ENCODE peak calls at places on chromosomes 4 and X, in eight cellular contexts. D is CD8-positive, alpha-beta memory T cell; Q is GM23248; H is cardiac muscle cell; T is effector memory CD4-positive, alpha-beta T cell; I is psoas muscle; G is IMR-90; U is aorta. W is an unnamed sample. For H3K4me1, the result is how much of the 10 kb centered on the place peaks cover.

GRCh38 chr4:85717847-85718246 is 242.9 kb downstream of the ARHGAP24 start:
- DNase-seq in D (no peak), Q (peak), H (no peak), T (no peak), I (no peak), G (no peak), U (no peak), W (no peak)

GRCh38 chrX:56738670-56739069 is 9.6 kb downstream of the NBDY start:
- DNase-seq in D (no peak), Q (peak), H (peak), T (no peak), I (no peak), G (no peak), U (no peak), W (peak)

GRCh38 chr4:78610546-78611214 is 59.1 kb downstream of the ANXA3 start:
- DNase-seq in D (no peak), Q (peak), H (no peak), T (no peak), I (no peak), G (peak), U (no peak), W (no peak)

GRCh38 chr4:1711055-1711905 is 839 bp downstream of the SLBP start:
- DNase-seq in D (no peak), Q (peak), H (peak), T (peak), I (peak), G (peak), U (peak), W (peak)

GRCh38 chrX:45771114-45771513 is 570.4 kb upstream of the DIPK2B start:
- DNase-seq in D (no peak), Q (peak), H (no peak), T (no peak), I (no peak), G (peak), U (no peak), W (peak)

GRCh38 chr4:175622887-175623286 is 189.2 kb downstream of the GPM6A start:
- DNase-seq in D (no peak), Q (no peak), H (peak), T (no peak), I (no peak), G (no peak), U (no peak), W (no peak)

GRCh38 chr4:176376032-176376614 is 56.4 kb downstream of the SPCS3 start:
- DNase-seq in D (no peak), Q (peak), H (peak), T (no peak), I (no peak), G (peak), U (no peak), W (no peak)

GRCh38 chrX:2550288-2551020 is 49.7 kb upstream of the DHRSX start:
- DNase-seq in D (no peak), Q (peak), H (no peak), T (no peak), I (no peak), G (no peak), U (no peak), W (peak)

GRCh38 chrX:141936080-141936479 is 32.4 kb downstream of the MAGEC1 start:
- DNase-seq in D (no peak), Q (no peak), H (no peak), T (no peak), I (no peak), G (no peak), U (no peak), W (no peak)

GRCh38 chr4:107210450-107211239 is 174.5 kb upstream of the DKK2 start:
- DNase-seq in D (no peak), Q (peak), H (peak), T (no peak), I (no peak), G (peak), U (peak), W (no peak)

GRCh38 chr4:101286663-101287062 is 60.7 kb downstream of the PPP3CA start:
- DNase-seq in D (no peak), Q (no peak), H (peak), T (no peak), I (no peak), G (no peak), U (no peak), W (no peak)

GRCh38 chr4:171430495-171430894 is 382.7 kb upstream of the GALNTL6 start:
- DNase-seq in D (no peak), Q (no peak), H (no peak), T (no peak), I (no peak), G (no peak), U (no peak), W (no peak)

GRCh38 chrX:7987160-7987992 is 60.2 kb upstream of the PNPLA4 start:
- DNase-seq in D (no peak), Q (peak), H (no peak), T (no peak), I (no peak), G (peak), U (no peak), W (no peak)

GRCh38 chr4:168713193-168713592 is 216.3 kb downstream of the PALLD start:
- DNase-seq in D (no peak), Q (no peak), H (peak), T (no peak), I (no peak), G (no peak), U (no peak), W (peak)

GRCh38 chr4:113634081-113634969 is 127.2 kb downstream of the CAMK2D start:
- DNase-seq in D (no peak), Q (no peak), H (no peak), T (no peak), I (no peak), G (no peak), U (no peak), W (no peak)

GRCh38 chr4:154490589-154491340 is 834 bp downstream of the DCHS2 start:
- DNase-seq in D (no peak), Q (peak), H (peak), T (no peak), I (peak), G (no peak), U (peak), W (no peak)
- H3K4me1 ChIP-seq in D (under half), Q (under half), H (under half), T (under half), I (under half), G (under half), U (under half), W (under half)

DNA sequence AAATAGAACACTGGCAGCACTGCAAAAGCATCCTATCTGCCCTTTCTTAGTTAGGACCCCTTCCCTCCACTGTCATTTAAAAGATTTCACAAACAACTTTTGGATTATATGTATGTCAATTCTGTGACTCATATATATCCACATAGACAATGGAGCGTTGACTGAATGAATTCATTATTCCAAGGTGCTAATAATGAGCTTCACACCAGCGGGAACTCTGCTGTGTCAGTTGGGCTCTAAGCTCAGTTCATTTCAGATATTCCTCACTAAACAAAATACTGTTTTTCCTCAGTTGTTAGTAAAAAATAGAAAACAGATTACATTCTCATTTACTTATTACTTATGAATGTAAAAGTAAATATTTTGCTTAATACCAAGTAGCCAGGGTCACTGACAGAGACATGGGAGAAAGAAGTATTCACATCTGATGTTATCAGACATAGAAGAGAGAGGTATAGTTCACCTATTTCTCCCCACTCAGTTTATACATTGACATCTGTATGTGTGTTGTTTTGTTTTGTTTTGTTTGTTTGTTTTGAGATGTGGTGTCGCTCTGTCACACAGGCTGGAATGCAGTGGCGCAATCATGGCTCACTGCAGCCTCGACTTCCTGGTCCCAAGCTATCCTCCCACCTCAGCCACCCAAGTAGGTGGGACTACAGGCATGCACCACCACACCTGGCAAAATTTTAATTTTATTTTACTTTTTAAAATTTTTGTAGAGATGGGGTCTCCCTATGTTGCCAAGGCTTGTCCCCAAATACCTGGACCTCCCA is 10.9 kb downstream of the NFKB1 start:
- DNase-seq in D (no peak), Q (no peak), H (no peak), T (no peak), I (no peak), G (no peak), U (no peak), W (no peak)
- H3K27ac ChIP-seq in D (no peak), Q (no peak), H (no peak), T (no peak), I (no peak), G (no peak), U (no peak), W (no peak)

GRCh38 chrX:41718481-41719245 is 5.3 kb upstream of the GPR82 start:
- DNase-seq in D (no peak), Q (no peak), H (no peak), T (no peak), I (no peak), G (no peak), U (no peak), W (no peak)
- H3K4me1 ChIP-seq in D (under half), Q (under half), H (under half), T (under half), I (under half), G (under half), U (under half), W (under half)

DNA sequence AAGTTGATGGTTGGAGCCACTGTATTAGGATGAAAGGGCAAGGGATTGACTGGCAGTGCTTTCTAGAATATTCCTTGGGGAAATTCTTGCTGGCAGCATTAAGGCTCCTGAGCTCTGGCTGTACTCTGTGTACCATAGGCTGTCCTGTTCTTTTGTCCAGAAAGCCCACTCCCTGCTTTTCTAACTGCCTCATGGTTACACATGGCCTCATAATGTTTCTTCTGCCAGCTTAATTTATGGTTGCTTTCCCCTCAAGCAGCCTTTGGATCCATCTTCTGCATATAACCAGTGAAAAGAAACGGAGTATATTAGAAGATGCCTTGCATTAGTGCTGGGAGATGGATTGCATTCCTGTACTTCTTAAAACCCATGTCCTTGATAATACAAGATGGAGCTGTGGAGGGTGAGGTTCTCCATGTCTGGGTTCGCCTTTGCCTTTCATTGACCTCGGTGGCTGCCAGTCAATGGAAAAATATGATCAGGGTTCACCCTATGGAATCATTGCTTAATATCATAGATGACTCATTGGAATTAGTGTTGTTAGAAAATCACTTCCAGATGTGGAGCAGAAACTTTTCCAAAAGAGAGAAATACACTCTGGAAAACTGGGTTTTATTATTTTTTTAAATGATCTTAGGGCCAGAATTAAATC is 24.7 kb downstream of the DOCK11 start:
- DNase-seq in D (no peak), Q (peak), H (no peak), T (no peak), I (no peak), G (peak), U (no peak), W (no peak)
- H3K27ac ChIP-seq in D (peak), Q (peak), H (peak), T (no peak), I (no peak), G (peak), U (no peak), W (no peak)